ENCODE peak calls at places on chromosome 7, in ten cellular contexts. H is upper lobe of left lung; G is Karpas-422; M is CD8-positive, alpha-beta T cell; O is heart right ventricle; L is tibial nerve; E is cardiac muscle cell; P is body of pancreas; V is A673; X is SJSA1. C is an unnamed sample.

GRCh38 chr7:17599733-17600685 is 301.6 kb downstream of the AHR start:
- DNase-seq in H (no peak), G (no peak), M (no peak), O (no peak), L (peak; percentile 9), E (peak; percentile 94), P (no peak), V (peak; percentile 64), X (peak; percentile 78), C (no peak)

GRCh38 chr7:137652721-137653120 is 194.1 kb downstream of the DGKI start:
- DNase-seq in H (no peak), G (no peak), M (no peak), O (no peak), L (no peak), E (peak; percentile 24), P (no peak), V (no peak), X (no peak), C (no peak)

GRCh38 chr7:103574536-103574935 is 128.5 kb upstream of the SLC26A5 start:
- DNase-seq in H (no peak), G (no peak), M (no peak), O (no peak), L (no peak), E (no peak), P (no peak), V (no peak), X (no peak), C (no peak)

GRCh38 chr7:117041007-117041406 is 87.7 kb downstream of the ST7 start:
- DNase-seq in H (no peak), G (no peak), M (no peak), O (no peak), L (no peak), E (no peak), P (no peak), V (no peak), X (no peak), C (no peak)

GRCh38 chr7:136033413-136034031 is 56.4 kb upstream of the MTPN start:
- DNase-seq in H (no peak), G (no peak), M (no peak), O (peak; percentile 13), L (no peak), E (peak; percentile 8), P (no peak), V (no peak), X (no peak), C (no peak)

GRCh38 chr7:101121996-101122932 is 4.6 kb upstream of the SERPINE1 start:
- DNase-seq in H (peak; percentile 41), G (no peak), M (no peak), O (peak; percentile 64), L (peak; percentile 69), E (peak; percentile 99), P (peak; percentile 44), V (peak; percentile 58), X (peak; percentile 98), C (no peak)

GRCh38 chr7:157276731-157277562 is 59.9 kb upstream of the DNAJB6 start:
- DNase-seq in H (no peak), G (no peak), M (no peak), O (no peak), L (no peak), E (peak; percentile 38), P (peak; percentile 36), V (peak; percentile 85), X (no peak), C (no peak)

GRCh38 chr7:151086802-151087246 is 549 bp downstream of the AGAP3 start:
- DNase-seq in H (no peak), G (no peak), M (no peak), O (no peak), L (no peak), E (peak; percentile 24), P (peak; percentile 55), V (peak; percentile 55), X (no peak), C (no peak)

GRCh38 chr7:25180592-25180923 is 47.7 kb downstream of the NPVF start:
- DNase-seq in H (no peak), G (no peak), M (no peak), O (no peak), L (peak; percentile 11), E (no peak), P (no peak), V (no peak), X (no peak), C (no peak)

GRCh38 chr7:44380179-44380830 is 54.9 kb upstream of the CAMK2B start:
- DNase-seq in H (no peak), G (no peak), M (no peak), O (no peak), L (no peak), E (no peak), P (no peak), V (no peak), X (no peak), C (peak; percentile 89)

GRCh38 chr7:123367508-123368122 is 166.8 kb downstream of the IQUB start:
- DNase-seq in H (no peak), G (peak; percentile 78), M (no peak), O (no peak), L (no peak), E (peak; percentile 69), P (peak; percentile 50), V (peak; percentile 76), X (no peak), C (no peak)

GRCh38 chr7:142461437-142461836 is 203.6 kb upstream of the PRSS58 start:
- DNase-seq in H (no peak), G (no peak), M (no peak), O (no peak), L (no peak), E (peak; percentile 61), P (no peak), V (no peak), X (peak; percentile 71), C (no peak)

GRCh38 chr7:142460402-142461117 is 202.7 kb upstream of the PRSS58 start:
- DNase-seq in H (no peak), G (no peak), M (no peak), O (no peak), L (no peak), E (no peak), P (no peak), V (no peak), X (no peak), C (no peak)

GRCh38 chr7:142468871-142469652 is 211.2 kb upstream of the PRSS58 start:
- DNase-seq in H (no peak), G (no peak), M (no peak), O (no peak), L (no peak), E (no peak), P (no peak), V (no peak), X (no peak), C (no peak)

GRCh38 chr7:142459557-142459963 is 201.7 kb upstream of the PRSS58 start:
- DNase-seq in H (no peak), G (peak; percentile 72), M (no peak), O (no peak), L (no peak), E (peak; percentile 86), P (peak; percentile 21), V (peak; percentile 71), X (no peak), C (no peak)

GRCh38 chr7:142463401-142463850 is 205.6 kb upstream of the PRSS58 start:
- DNase-seq in H (no peak), G (no peak), M (no peak), O (no peak), L (no peak), E (no peak), P (no peak), V (no peak), X (no peak), C (no peak)
- H3K4me3 ChIP-seq in H (no peak overlapping the region), G (no peak overlapping the region), M (peak overlapping the region; percentile 20), O (no peak overlapping the region), L (no peak overlapping the region), E (no peak overlapping the region), P (no peak overlapping the region), V (no peak overlapping the region), X (no peak overlapping the region), C (no peak overlapping the region)

GRCh38 chr7:20351901-20352300 is 21.2 kb downstream of the ITGB8 start:
- DNase-seq in H (no peak), G (no peak), M (no peak), O (no peak), L (no peak), E (peak; percentile 66), P (no peak), V (no peak), X (no peak), C (no peak)
- H3K36me3 ChIP-seq in H (no peaks in the 10 kb centered on the region), G (no peaks in the 10 kb centered on the region), M (no peaks in the 10 kb centered on the region), O (no peaks in the 10 kb centered on the region), L (no peaks in the 10 kb centered on the region), E (no peaks in the 10 kb centered on the region), P (no peaks in the 10 kb centered on the region), V (no peaks in the 10 kb centered on the region), X (no peaks in the 10 kb centered on the region), C (no peaks in the 10 kb centered on the region)

GRCh38 chr7:139131622-139132021 is 22.1 kb upstream of the ZC3HAV1 start:
- DNase-seq in H (no peak), G (no peak), M (no peak), O (no peak), L (no peak), E (no peak), P (no peak), V (no peak), X (no peak), C (no peak)

GRCh38 chr7:139127648-139128047 is 18.1 kb upstream of the ZC3HAV1 start:
- DNase-seq in H (no peak), G (no peak), M (no peak), O (no peak), L (no peak), E (peak; percentile 14), P (no peak), V (no peak), X (no peak), C (no peak)

GRCh38 chr7:139139150-139139549 is 29.6 kb upstream of the ZC3HAV1 start:
- DNase-seq in H (no peak), G (no peak), M (no peak), O (no peak), L (no peak), E (no peak), P (no peak), V (no peak), X (no peak), C (no peak)

DNA sequence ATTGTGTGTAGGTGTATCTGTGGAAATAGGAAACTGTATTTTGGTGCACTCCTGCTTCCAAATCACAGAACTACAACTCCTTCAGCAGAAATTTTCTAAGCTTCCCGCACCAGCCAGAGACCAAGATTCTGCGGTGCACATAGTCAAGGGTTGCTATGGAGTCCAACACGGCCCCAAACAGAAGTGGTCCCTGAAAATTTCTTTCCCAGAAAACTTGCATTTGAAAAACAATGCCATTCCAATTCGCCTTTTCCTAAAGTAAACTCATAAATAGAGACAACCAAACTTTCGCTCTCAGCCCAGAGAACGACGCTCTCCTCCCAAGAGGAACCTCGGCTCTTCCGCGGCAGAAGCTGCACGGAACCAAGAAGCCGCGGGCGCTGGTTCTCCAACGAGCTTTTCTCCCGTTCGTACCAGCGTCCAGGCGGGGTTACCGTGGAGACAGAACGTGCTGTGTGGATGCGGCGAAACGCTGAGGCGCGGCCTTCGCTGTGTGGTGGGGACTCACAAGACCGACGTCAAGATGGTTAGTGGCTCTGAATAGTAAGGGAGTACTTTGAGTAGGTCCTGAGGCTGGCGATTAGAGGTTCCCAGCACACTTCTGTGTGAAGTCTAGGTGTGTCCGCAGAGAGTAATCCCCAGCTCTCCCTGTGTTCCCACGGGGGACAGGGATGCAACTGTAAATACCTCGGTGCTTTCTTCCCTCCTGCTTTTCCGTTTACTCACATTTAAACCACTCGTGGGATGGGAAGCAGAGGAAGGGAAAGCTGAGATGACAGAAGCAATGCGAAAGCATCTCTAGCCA is 24.0 kb upstream of the ZC3HAV1 start:
- DNase-seq in H (peak; percentile 94), G (peak; percentile 97), M (peak; percentile 89), O (peak; percentile 87), L (peak; percentile 74), E (peak; percentile 93), P (peak; percentile 86), V (peak; percentile 94), X (peak; percentile 82), C (peak; percentile 93)
- H3K27ac ChIP-seq in H (peak overlapping the region; percentile 57), G (no peak overlapping the region), M (peak overlapping the region; percentile 62), O (peak overlapping the region; percentile 70), L (peak overlapping the region; percentile 87), E (no peak overlapping the region), P (no peak overlapping the region), V (no peak overlapping the region), X (peak overlapping the region; percentile 31), C (peak overlapping the region; percentile 67)

GRCh38 chr7:102205915-102206314 is 80.8 kb upstream of the SH2B2 start:
- DNase-seq in H (no peak), G (no peak), M (no peak), O (no peak), L (no peak), E (no peak), P (no peak), V (no peak), X (no peak), C (no peak)
- H3K4me3 ChIP-seq in H (no peak overlapping the region), G (no peak overlapping the region), M (no peak overlapping the region), O (no peak overlapping the region), L (no peak overlapping the region), E (no peak overlapping the region), P (no peak overlapping the region), V (no peak overlapping the region), X (no peak overlapping the region), C (no peak overlapping the region)

C was measured in esophagus muscularis mucosa.